ENCODE peak calls at places on chromosomes 4 and X, in eight cellular contexts. Z is lung microvascular endothelial cell; F is D341Med; H is GOT3; C is SHP77; R is SK-N-MC; L is activated CD8-positive, alpha-beta memory T cell treated with anti-CD3 and anti-CD28 coated beads, Interleukin-2, amount 10 ng/mL, durations not matched to agents 7 days and 5 days; X is endodermal cell. I is an unnamed sample.

GRCh38 chr4:4356106-4357041 is 30.5 kb upstream of the NSG1 start:
- DNase-seq in Z (no peak), F (no peak), H (no peak), C (no peak), R (no peak), L (no peak), X (no peak), I (no peak)

GRCh38 chr4:25908491-25908901 is 5.5 kb upstream of the SMIM20 start:
- DNase-seq in Z (peak; percentile 93), F (no peak), H (peak; percentile 6), C (no peak), R (no peak), L (no peak), X (no peak), I (no peak)

GRCh38 chrX:21963226-21963625 is 22.7 kb downstream of the SMS start:
- DNase-seq in Z (no peak), F (no peak), H (no peak), C (no peak), R (no peak), L (no peak), X (no peak), I (no peak)

GRCh38 chr4:6942238-6942800 is 32.7 kb downstream of the TBC1D14 start:
- DNase-seq in Z (peak; percentile 86), F (no peak), H (no peak), C (no peak), R (peak; percentile 18), L (peak; percentile 71), X (peak; percentile 55), I (no peak)

GRCh38 chr4:101191302-101192098 is 155.8 kb downstream of the PPP3CA start:
- DNase-seq in Z (peak; percentile 98), F (peak; percentile 25), H (no peak), C (no peak), R (no peak), L (no peak), X (peak; percentile 72), I (peak; percentile 20)

GRCh38 chr4:95379633-95380032 is 169.1 kb downstream of the UNC5C start:
- DNase-seq in Z (no peak), F (no peak), H (no peak), C (no peak), R (no peak), L (no peak), X (no peak), I (no peak)

GRCh38 chrX:133005038-133005437 is 46.6 kb upstream of the HS6ST2 start:
- DNase-seq in Z (peak; percentile 1), F (peak; percentile 33), H (no peak), C (no peak), R (no peak), L (no peak), X (peak; percentile 49), I (no peak)

GRCh38 chrX:78313526-78313925 is 13.9 kb downstream of the CYSLTR1 start:
- DNase-seq in Z (no peak), F (no peak), H (no peak), C (no peak), R (no peak), L (no peak), X (no peak), I (no peak)

GRCh38 chr4:39947415-39947814 is 30.3 kb downstream of the PDS5A start:
- DNase-seq in Z (no peak), F (no peak), H (no peak), C (no peak), R (no peak), L (no peak), X (no peak), I (no peak)

GRCh38 chrX:150363561-150364346 is 637 bp downstream of the MAMLD1 start:
- DNase-seq in Z (peak; percentile 52), F (peak; percentile 50), H (no peak), C (no peak), R (no peak), L (peak; percentile 46), X (peak; percentile 67), I (no peak)

I was measured in thoracic aorta.